ENCODE peak calls at places on chromosomes 11 and 22, in four cellular contexts. One of them, this sample, is unnamed.

GRCh38 chr11:120207517-120207916 is 3.3 kb upstream of the OAF start:
- DNase-seq in BJ: no peak
- DNase-seq in EL: no peak
- DNase-seq in PC-3: no peak
- DNase-seq in this sample: no peak

GRCh38 chr11:75330279-75330678 is 21.2 kb downstream of the ARRB1 start:
- DNase-seq in BJ: no peak
- DNase-seq in EL: no peak
- DNase-seq in PC-3: no peak
- DNase-seq in this sample: no peak

GRCh38 chr11:31763296-31763695 is 47.8 kb downstream of the PAX6 start:
- DNase-seq in BJ: no peak
- DNase-seq in EL: no peak
- DNase-seq in PC-3: no peak
- DNase-seq in this sample: no peak

GRCh38 chr22:17514092-17514491 is 49.2 kb upstream of the SLC25A18 start:
- DNase-seq in BJ: no peak
- DNase-seq in EL: no peak
- DNase-seq in PC-3: no peak
- DNase-seq in this sample: no peak

GRCh38 chr11:81963018-81963417 is 770.6 kb downstream of the FAM181B start:
- DNase-seq in BJ: no peak
- DNase-seq in EL: no peak
- DNase-seq in PC-3: peak
- DNase-seq in this sample: peak

GRCh38 chr11:128506999-128507591 is 80.3 kb downstream of the ETS1 start:
- DNase-seq in BJ: peak
- DNase-seq in EL: peak
- DNase-seq in PC-3: peak
- DNase-seq in this sample: peak

GRCh38 chr11:26030419-26030818 is 301.5 kb upstream of the ANO3 start:
- DNase-seq in BJ: no peak
- DNase-seq in EL: no peak
- DNase-seq in PC-3: no peak
- DNase-seq in this sample: no peak

GRCh38 chr11:10303558-10304363 is 1.1 kb upstream of the ADM start:
- DNase-seq in BJ: no peak
- DNase-seq in EL: peak
- DNase-seq in PC-3: peak
- DNase-seq in this sample: no peak

GRCh38 chr11:33912405-33913361 is 20.8 kb upstream of the LMO2 start:
- DNase-seq in BJ: peak
- DNase-seq in EL: peak
- DNase-seq in PC-3: peak
- DNase-seq in this sample: no peak

GRCh38 chr11:61609970-61610347 is 29.1 kb upstream of the SYT7 start:
- DNase-seq in BJ: no peak
- DNase-seq in EL: no peak
- DNase-seq in PC-3: peak
- DNase-seq in this sample: peak

GRCh38 chr11:47161134-47161854 is 15.4 kb downstream of the ARFGAP2 start:
- DNase-seq in BJ: no peak
- DNase-seq in EL: peak
- DNase-seq in PC-3: peak
- DNase-seq in this sample: peak

GRCh38 chr22:19691721-19692341 is 22.5 kb upstream of the SEPTIN5 start:
- DNase-seq in BJ: peak
- DNase-seq in EL: peak
- DNase-seq in PC-3: peak
- DNase-seq in this sample: peak

This sample was measured in iPS-NIHi11.